ENCODE peak calls at places on chromosomes 11 and 22, in six cellular contexts. N, W, J, D, Y and P are unnamed samples. For H3K4me1 and H3K79me2, the result is how much of the 10 kb centered on the place peaks cover.

GRCh38 chr11:65672180-65672860 is 9.6 kb upstream of the RELA start:
- DNase-seq in W (no peak), D (no peak), N (no peak), Y (no peak), J (no peak), P (no peak)

GRCh38 chr22:45830531-45831245 is 146.3 kb downstream of the WNT7B start:
- DNase-seq in Y (no peak), W (peak), N (no peak), J (no peak), D (no peak), P (no peak)

GRCh38 chr11:416051-416756 is 1.4 kb upstream of the SIGIRR start:
- DNase-seq in J (no peak), Y (peak), N (peak), W (no peak), D (no peak), P (no peak)

GRCh38 chr11:71209181-71209580 is 43.2 kb downstream of the SHANK2 start:
- DNase-seq in D (no peak), Y (no peak), W (no peak), N (no peak), J (no peak), P (no peak)

GRCh38 chr22:24473278-24473677 is 21.9 kb upstream of the UPB1 start:
- DNase-seq in W (no peak), D (peak), N (no peak), Y (no peak), J (no peak), P (no peak)

GRCh38 chr11:95256204-95256819 is 25.3 kb upstream of the SESN3 start:
- DNase-seq in D (peak), J (no peak), N (no peak), W (no peak), Y (no peak), P (no peak)

GRCh38 chr22:21937041-21937820 is 15.4 kb downstream of the PPM1F start:
- DNase-seq in W (peak), D (no peak), Y (no peak), N (no peak), J (no peak), P (no peak)

GRCh38 chr22:19035474-19036228 is 86.6 kb downstream of the DGCR2 start:
- DNase-seq in J (no peak), W (no peak), Y (peak), D (peak), N (peak), P (peak)

GRCh38 chr11:2210366-2211112 is 38.9 kb upstream of the TH start:
- DNase-seq in Y (no peak), W (no peak), J (no peak), D (no peak), N (no peak), P (no peak)

GRCh38 chr11:26960265-26960664 is 33.6 kb upstream of the FIBIN start:
- DNase-seq in D (no peak), Y (no peak), W (peak), J (no peak), N (no peak), P (no peak)

GRCh38 chr11:126874276-126874675 is 126.3 kb downstream of the KIRREL3 start:
- DNase-seq in W (peak), N (no peak), D (no peak), Y (no peak), J (no peak), P (no peak)

GRCh38 chr22:24088796-24089195 is 77.7 kb downstream of the CABIN1 start:
- DNase-seq in J (no peak), N (peak), D (no peak), Y (peak), W (peak), P (no peak)

GRCh38 chr11:104892723-104893511 is 5.3 kb downstream of the CASP12 start:
- DNase-seq in W (no peak), D (no peak), J (no peak), Y (no peak), N (no peak), P (no peak)

GRCh38 chr11:59207988-59208432 is 4.7 kb downstream of the MPEG1 start:
- DNase-seq in N (peak), W (peak), J (peak), D (peak), Y (peak), P (peak)

GRCh38 chr11:61923166-61924015 is 6.0 kb upstream of the RAB3IL1 start:
- DNase-seq in D (no peak), Y (peak), N (peak), W (peak), J (no peak), P (no peak)

GRCh38 chr11:533049-533585 is 2.3 kb downstream of the HRAS start:
- DNase-seq in N (no peak), Y (no peak), W (no peak), D (no peak), J (no peak), P (no peak)

GRCh38 chr22:28917747-28918543 is 34.6 kb downstream of the ZNRF3 start:
- DNase-seq in D (peak), N (peak), Y (peak), J (no peak), W (no peak), P (no peak)

GRCh38 chr22:38696606-38697005 is 4.1 kb downstream of the JOSD1 start:
- DNase-seq in D (no peak), N (no peak), J (peak), W (peak), Y (no peak), P (no peak)

GRCh38 chr11:75386912-75387311 is 12.4 kb upstream of the RPS3 start:
- DNase-seq in N (no peak), J (peak), Y (peak), D (no peak), W (no peak), P (no peak)

GRCh38 chr11:86553322-86553721 is 119.1 kb downstream of the ME3 start:
- DNase-seq in D (no peak), Y (no peak), N (no peak), W (no peak), J (peak), P (no peak)

GRCh38 chr11:86551286-86551685 is 121.1 kb downstream of the ME3 start:
- DNase-seq in J (peak), N (no peak), W (peak), D (no peak), Y (no peak), P (no peak)

GRCh38 chr11:86550757-86551156 is 121.7 kb downstream of the ME3 start:
- DNase-seq in N (no peak), Y (no peak), J (no peak), D (no peak), W (no peak), P (no peak)

GRCh38 chr11:86548278-86548917 is 124.0 kb downstream of the ME3 start:
- DNase-seq in Y (no peak), N (no peak), J (no peak), D (no peak), W (peak), P (no peak)

GRCh38 chr11:86551693-86552092 is 120.7 kb downstream of the ME3 start:
- DNase-seq in J (no peak), W (no peak), N (no peak), Y (no peak), D (no peak), P (no peak)
- H3K4me1 ChIP-seq in J (under half), W (under half), N (under half), Y (under half), D (under half), P (under half)

GRCh38 chr22:42207918-42208317 is 62.5 kb downstream of the TCF20 start:
- DNase-seq in N (no peak), Y (no peak), W (no peak), D (no peak), J (no peak), P (no peak)
- H3K79me2 ChIP-seq in N (half or more), Y (half or more), W (half or more), D (half or more), J (half or more), P (half or more)

DNA sequence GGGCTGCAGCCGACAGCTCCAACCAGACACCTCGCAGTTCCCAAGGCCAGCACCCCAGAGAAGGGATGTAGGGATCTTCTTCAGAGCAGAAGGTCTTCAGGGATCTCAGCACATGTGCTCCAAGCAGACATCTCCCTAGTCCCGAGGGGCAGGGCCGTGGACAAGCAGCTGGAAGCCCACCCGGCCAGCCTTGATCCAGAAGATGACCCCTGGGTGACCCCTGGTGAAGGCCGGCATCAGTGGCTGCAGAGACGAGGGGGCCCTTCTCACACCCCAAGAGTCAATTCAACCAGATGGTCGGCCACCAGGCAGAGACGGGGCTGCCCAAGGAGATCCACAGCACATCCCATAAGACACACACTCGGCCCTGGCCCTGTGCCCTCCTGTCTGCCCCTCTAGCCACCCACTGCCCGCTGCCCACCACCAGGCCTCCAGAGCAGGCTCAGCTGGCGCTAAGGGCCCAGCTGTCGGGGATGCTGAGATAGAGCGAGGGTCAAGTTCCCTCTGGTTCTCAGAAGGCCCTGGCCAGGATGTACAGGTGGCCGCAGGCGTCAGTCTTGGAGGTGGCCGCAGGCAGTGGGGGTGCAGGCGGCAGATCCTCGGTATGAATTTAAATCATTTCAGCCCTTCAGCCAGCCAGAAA is 168.3 kb downstream of the BRD1 start:
- DNase-seq in W (no peak), Y (no peak), D (no peak), N (no peak), J (no peak), P (no peak)
- H3K4me2 ChIP-seq in W (no peak), Y (no peak), D (no peak), N (no peak), J (no peak), P (no peak)

GRCh38 chr22:30077279-30077678 is 3.0 kb upstream of the HORMAD2 start:
- DNase-seq in J (no peak), N (no peak), Y (no peak), D (no peak), W (no peak), P (no peak)
- H3K4me1 ChIP-seq in J (under half), N (under half), Y (under half), D (under half), W (under half), P (under half)

GRCh38 chr11:12675951-12676711 is 1.9 kb downstream of the TEAD1 start:
- DNase-seq in J (no peak), Y (no peak), N (peak), W (peak), D (peak), P (no peak)
- H3K79me2 ChIP-seq in J (half or more), Y (under half), N (half or more), W (half or more), D (under half), P (under half)